ENCODE peak calls at places on chromosomes 7 and 10, in four cellular contexts. One of them, this sample, is unnamed.
A peak's percentile ranks its signal among the peaks of the same experiment; 100 is the strongest.

GRCh38 chr7:135523146-135523545 is 13.2 kb upstream of the CNOT4 start:
- DNase-seq in uterus: no peak
- DNase-seq in GM12878: no peak
- DNase-seq in brain microvascular endothelial cell: no peak
- DNase-seq in this sample: no peak

GRCh38 chr10:116747325-116747724 is 5.0 kb upstream of the HSPA12A start:
- DNase-seq in uterus: no peak
- DNase-seq in GM12878: no peak
- DNase-seq in brain microvascular endothelial cell: no peak
- DNase-seq in this sample: no peak

GRCh38 chr7:101882595-101883564 is 65.5 kb downstream of the CUX1 start:
- DNase-seq in uterus: peak; percentile 91
- DNase-seq in GM12878: no peak
- DNase-seq in brain microvascular endothelial cell: peak; percentile 100
- DNase-seq in this sample: no peak

GRCh38 chr10:21808525-21808924 is 195.0 kb downstream of the DNAJC1 start:
- DNase-seq in uterus: no peak
- DNase-seq in GM12878: no peak
- DNase-seq in brain microvascular endothelial cell: no peak
- DNase-seq in this sample: no peak

GRCh38 chr7:7321681-7322080 is 139.3 kb downstream of the C1GALT1 start:
- DNase-seq in uterus: no peak
- DNase-seq in GM12878: peak; percentile 68
- DNase-seq in brain microvascular endothelial cell: no peak
- DNase-seq in this sample: peak; percentile 90

GRCh38 chr7:142445019-142445686 is 187.3 kb upstream of the PRSS58 start:
- DNase-seq in uterus: no peak
- DNase-seq in GM12878: no peak
- DNase-seq in brain microvascular endothelial cell: no peak
- DNase-seq in this sample: no peak

GRCh38 chr10:119461380-119461779 is 81.1 kb downstream of the RGS10 start:
- DNase-seq in uterus: no peak
- DNase-seq in GM12878: no peak
- DNase-seq in brain microvascular endothelial cell: no peak
- DNase-seq in this sample: peak; percentile 69

GRCh38 chr7:23246540-23246939 is at the start of gene GPNMB:
- DNase-seq in uterus: peak; percentile 63
- DNase-seq in GM12878: no peak
- DNase-seq in brain microvascular endothelial cell: peak; percentile 52
- DNase-seq in this sample: no peak

GRCh38 chr7:22417349-22417748 is 60.4 kb upstream of the RAPGEF5 start:
- DNase-seq in uterus: no peak
- DNase-seq in GM12878: no peak
- DNase-seq in brain microvascular endothelial cell: no peak
- DNase-seq in this sample: no peak

GRCh38 chr10:49241365-49241764 is 53.2 kb upstream of the TMEM273 start:
- DNase-seq in uterus: no peak
- DNase-seq in GM12878: no peak
- DNase-seq in brain microvascular endothelial cell: no peak
- DNase-seq in this sample: no peak

GRCh38 chr7:76220185-76221057 is 18.7 kb downstream of the SRRM3 start:
- DNase-seq in uterus: no peak
- DNase-seq in GM12878: no peak
- DNase-seq in brain microvascular endothelial cell: peak; percentile 18
- DNase-seq in this sample: no peak

GRCh38 chr10:79146611-79147130 is 77.9 kb downstream of the ZMIZ1 start:
- DNase-seq in uterus: no peak
- DNase-seq in GM12878: no peak
- DNase-seq in brain microvascular endothelial cell: no peak
- DNase-seq in this sample: no peak

GRCh38 chr10:70441161-70441876 is at the start of gene NODAL:
- DNase-seq in uterus: no peak
- DNase-seq in GM12878: no peak
- DNase-seq in brain microvascular endothelial cell: no peak
- DNase-seq in this sample: no peak

GRCh38 chr7:17680943-17681351 is 259.3 kb downstream of the SNX13 start:
- DNase-seq in uterus: no peak
- DNase-seq in GM12878: no peak
- DNase-seq in brain microvascular endothelial cell: no peak
- DNase-seq in this sample: peak; percentile 18
- TF ChIP-seq CTCF in uterus: peak; percentile 75
- TF ChIP-seq CTCF in GM12878: no peak
- TF ChIP-seq CTCF in brain microvascular endothelial cell: no peak
- TF ChIP-seq CTCF in this sample: peak; percentile 19

DNA sequence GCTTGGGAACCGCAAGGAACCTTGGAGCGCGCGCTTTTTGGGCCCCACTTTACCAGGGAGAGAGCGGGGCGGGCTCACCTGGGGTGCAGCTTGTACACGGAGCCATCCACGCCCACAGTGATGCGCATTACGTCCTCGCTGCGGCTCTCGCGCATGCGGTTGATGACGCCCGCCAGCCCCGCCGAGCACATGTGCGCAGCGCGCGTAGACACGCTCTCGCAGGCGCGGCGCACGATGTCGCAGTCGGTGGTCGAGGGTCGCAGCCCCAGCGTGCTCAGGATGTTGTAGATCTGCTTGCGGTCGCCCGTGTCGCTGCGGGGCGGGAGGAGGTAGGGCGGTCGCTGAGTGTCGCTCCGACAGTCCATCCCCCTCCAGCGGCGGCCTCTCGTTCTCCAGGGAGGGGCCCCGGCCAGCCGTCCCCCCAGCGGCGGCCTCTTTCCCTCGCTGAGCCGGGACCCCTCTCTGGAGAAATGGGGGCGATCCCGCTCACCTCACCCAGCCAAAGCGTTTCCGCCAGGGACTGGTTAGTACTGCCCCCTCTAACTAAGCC is 4.4 kb upstream of the MYL7 start:
- DNase-seq in uterus: peak; percentile 27
- DNase-seq in GM12878: no peak
- DNase-seq in brain microvascular endothelial cell: no peak
- DNase-seq in this sample: no peak
- H3K4me3 ChIP-seq in uterus: peak overlapping the region; percentile 10
- H3K4me3 ChIP-seq in GM12878: no peak overlapping the region
- H3K4me3 ChIP-seq in brain microvascular endothelial cell: peak overlapping the region; percentile 54
- H3K4me3 ChIP-seq in this sample: no peak overlapping the region

GRCh38 chr10:132452216-132452650 is 55.2 kb downstream of the PWWP2B start:
- DNase-seq in uterus: no peak
- DNase-seq in GM12878: no peak
- DNase-seq in brain microvascular endothelial cell: no peak
- DNase-seq in this sample: no peak
- TF ChIP-seq CTCF in uterus: no peak
- TF ChIP-seq CTCF in GM12878: peak; percentile 8
- TF ChIP-seq CTCF in brain microvascular endothelial cell: peak; percentile 26
- TF ChIP-seq CTCF in this sample: no peak

DNA sequence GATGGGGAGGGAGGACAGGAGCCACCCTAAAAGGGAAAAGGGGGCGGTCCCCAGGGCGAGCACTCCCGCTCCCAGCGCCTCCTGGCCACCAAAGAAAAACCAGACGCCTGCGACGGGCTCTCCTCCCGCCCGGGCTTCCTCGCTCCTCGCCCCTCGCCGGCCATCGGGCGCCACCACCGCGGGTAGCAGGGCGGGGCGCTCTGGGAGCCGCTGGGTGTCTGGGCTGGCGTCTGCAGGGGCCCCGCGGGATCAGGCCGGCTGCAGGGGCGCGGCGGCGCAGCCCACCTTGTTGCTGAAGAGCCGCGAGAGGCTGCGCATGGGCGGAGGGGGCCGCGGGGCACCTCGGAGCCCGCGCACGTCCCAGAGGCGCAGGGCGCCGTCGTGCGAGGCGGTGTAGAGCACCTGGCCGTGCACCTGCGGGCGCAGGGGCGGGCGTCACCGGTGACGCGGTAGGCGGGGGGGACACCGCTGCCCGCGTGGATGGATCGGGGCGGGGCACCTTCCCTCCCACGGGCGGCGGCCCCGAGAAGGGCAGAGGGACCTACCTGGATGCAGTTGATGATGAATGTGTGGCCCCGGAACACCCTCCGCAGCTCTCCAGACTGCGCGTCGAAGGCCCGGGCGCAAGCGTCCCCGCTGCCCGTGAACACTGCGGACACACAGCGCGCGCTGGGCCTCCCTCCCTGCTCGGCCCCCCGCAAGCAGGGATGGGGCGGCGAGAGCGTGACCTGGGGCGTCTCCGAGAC is 28.3 kb downstream of the WDR86 start:
- DNase-seq in uterus: no peak
- DNase-seq in GM12878: no peak
- DNase-seq in brain microvascular endothelial cell: no peak
- DNase-seq in this sample: no peak
- H3K4me3 ChIP-seq in uterus: no peak overlapping the region
- H3K4me3 ChIP-seq in GM12878: peak overlapping the region; percentile 45
- H3K4me3 ChIP-seq in brain microvascular endothelial cell: no peak overlapping the region
- H3K4me3 ChIP-seq in this sample: no peak overlapping the region

GRCh38 chr10:23196915-23197314 is 4.8 kb downstream of the PTF1A start:
- DNase-seq in uterus: no peak
- DNase-seq in GM12878: no peak
- DNase-seq in brain microvascular endothelial cell: no peak
- DNase-seq in this sample: no peak
- TF ChIP-seq CTCF in uterus: no peak
- TF ChIP-seq CTCF in GM12878: no peak
- TF ChIP-seq CTCF in brain microvascular endothelial cell: no peak
- TF ChIP-seq CTCF in this sample: no peak

This sample was measured in GM12865.